ENCODE peak calls at places on chromosomes 3 and 15, in seven cellular contexts. H is cardiac muscle cell; P is right cardiac atrium; L is central memory CD4-positive, alpha-beta T cell; O is myocyte; S is stomach; Y is NCI-H1436 treated with DMSO at 0.1 percent for 48 hours. M is an unnamed sample.
A peak's percentile ranks its signal among the peaks of the same experiment; 100 is the strongest.

GRCh38 chr3:124316034-124316287 is 324.0 kb upstream of the ROPN1 start:
- DNase-seq in H (no peak), P (no peak), L (no peak), O (no peak), S (no peak), Y (no peak), M (no peak)

GRCh38 chr15:31279221-31280036 is 47.2 kb upstream of the KLF13 start:
- DNase-seq in H (no peak), P (peak; percentile 49), L (no peak), O (no peak), S (peak; percentile 25), Y (peak; percentile 66), M (no peak)

GRCh38 chr3:126524429-126524988 is 554 bp downstream of the CHST13 start:
- DNase-seq in H (no peak), P (no peak), L (no peak), O (no peak), S (no peak), Y (no peak), M (peak; percentile 38)

GRCh38 chr15:71472699-71473098 is 337.7 kb upstream of the NR2E3 start:
- DNase-seq in H (no peak), P (no peak), L (no peak), O (no peak), S (no peak), Y (no peak), M (no peak)

GRCh38 chr3:59436164-59436958 is 386.5 kb upstream of the CFAP20DC start:
- DNase-seq in H (no peak), P (no peak), L (no peak), O (no peak), S (no peak), Y (no peak), M (peak; percentile 45)

GRCh38 chr3:45204136-45204535 is 22.0 kb downstream of the TMEM158 start:
- DNase-seq in H (peak; percentile 82), P (no peak), L (no peak), O (no peak), S (no peak), Y (no peak), M (no peak)

GRCh38 chr15:26521142-26521541 is 251.7 kb downstream of the GABRB3 start:
- DNase-seq in H (no peak), P (no peak), L (no peak), O (no peak), S (no peak), Y (no peak), M (no peak)

GRCh38 chr3:195932418-195933043 is 24.2 kb upstream of the TNK2 start:
- DNase-seq in H (no peak), P (no peak), L (no peak), O (peak; percentile 59), S (no peak), Y (no peak), M (no peak)

GRCh38 chr15:39584266-39584659 is 3.4 kb downstream of the THBS1 start:
- DNase-seq in H (no peak), P (no peak), L (no peak), O (no peak), S (no peak), Y (no peak), M (no peak)

GRCh38 chr3:186143280-186143679 is 34.4 kb upstream of the ETV5 start:
- DNase-seq in H (no peak), P (no peak), L (no peak), O (no peak), S (no peak), Y (no peak), M (no peak)

GRCh38 chr15:43169888-43170287 is 15.3 kb upstream of the CCNDBP1 start:
- DNase-seq in H (peak; percentile 17), P (no peak), L (no peak), O (no peak), S (no peak), Y (no peak), M (no peak)

GRCh38 chr3:142447308-142447851 is 457 bp downstream of the XRN1 start:
- DNase-seq in H (peak; percentile 61), P (peak; percentile 67), L (peak; percentile 45), O (peak; percentile 56), S (peak; percentile 34), Y (no peak), M (peak; percentile 61)

GRCh38 chr15:88382482-88382983 is 84.7 kb downstream of the MRPL46 start:
- DNase-seq in H (no peak), P (no peak), L (no peak), O (peak; percentile 13), S (no peak), Y (no peak), M (no peak)

GRCh38 chr3:82942041-82942440 is 1180.6 kb upstream of the GBE1 start:
- DNase-seq in H (no peak), P (no peak), L (no peak), O (no peak), S (no peak), Y (no peak), M (no peak)

GRCh38 chr3:126551066-126551838 is 7.5 kb downstream of the C3orf22 start:
- DNase-seq in H (no peak), P (peak; percentile 74), L (no peak), O (no peak), S (peak; percentile 10), Y (no peak), M (no peak)

GRCh38 chr3:56856686-56857577 is 55.2 kb upstream of the ARHGEF3 start:
- DNase-seq in H (no peak), P (no peak), L (no peak), O (no peak), S (no peak), Y (no peak), M (no peak)

GRCh38 chr3:15151166-15151565 is 52.2 kb upstream of the RBSN start:
- DNase-seq in H (peak; percentile 5), P (no peak), L (no peak), O (peak; percentile 33), S (no peak), Y (no peak), M (no peak)

GRCh38 chr15:62250176-62250575 is 85.1 kb upstream of the C2CD4B start:
- DNase-seq in H (no peak), P (no peak), L (no peak), O (no peak), S (no peak), Y (no peak), M (no peak)

GRCh38 chr3:108391917-108392585 is 95.7 kb downstream of the HHLA2 start:
- DNase-seq in H (peak; percentile 63), P (no peak), L (no peak), O (no peak), S (no peak), Y (no peak), M (no peak)